ENCODE peak calls at places on chromosomes 12 and 14, in four cellular contexts. B, A, T and V are unnamed samples.
A peak's percentile ranks its signal among the peaks of the same experiment; 100 is the strongest.

GRCh38 chr14:104654119-104654518 is 35.3 kb upstream of the INF2 start:
- DNase-seq in T (peak; percentile 79), B (no peak), A (no peak), V (no peak)

GRCh38 chr14:97575677-97576076 is 778.5 kb downstream of the VRK1 start:
- DNase-seq in B (no peak), T (no peak), A (no peak), V (no peak)

GRCh38 chr12:17304503-17305347 is 698.8 kb upstream of the LMO3 start:
- DNase-seq in B (no peak), A (no peak), T (no peak), V (no peak)

GRCh38 chr14:61498811-61499210 is 177.4 kb downstream of the PRKCH start:
- DNase-seq in B (no peak), A (no peak), T (no peak), V (no peak)

GRCh38 chr14:75427482-75428229 is at the start of gene JDP2:
- DNase-seq in A (peak; percentile 40), T (peak; percentile 60), B (peak; percentile 82), V (peak; percentile 71)

GRCh38 chr12:121786441-121786825 is 7.1 kb downstream of the RHOF start:
- DNase-seq in A (no peak), T (peak; percentile 68), B (no peak), V (no peak)

GRCh38 chr12:4169959-4170358 is 103.6 kb upstream of the CCND2 start:
- DNase-seq in B (no peak), A (no peak), T (no peak), V (no peak)

GRCh38 chr14:61280526-61281185 is 482 bp downstream of the TMEM30B start:
- DNase-seq in T (no peak), A (no peak), B (peak; percentile 56), V (no peak)

GRCh38 chr12:16165506-16165905 is 112.0 kb downstream of the SLC15A5 start:
- DNase-seq in T (peak; percentile 18), B (peak; percentile 26), A (peak; percentile 3), V (peak; percentile 40)

GRCh38 chr12:27143676-27144075 is 61.3 kb upstream of the C12orf71 start:
- DNase-seq in A (no peak), B (no peak), T (no peak), V (no peak)

GRCh38 chr12:2751686-2752085 is 43.1 kb upstream of the FKBP4 start:
- DNase-seq in B (no peak), A (no peak), T (no peak), V (no peak)

GRCh38 chr12:52076811-52077210 is 2.7 kb upstream of the SMIM41 start:
- DNase-seq in T (no peak), A (no peak), B (no peak), V (no peak)

GRCh38 chr12:121992059-121992879 is 29.4 kb upstream of the BCL7A start:
- DNase-seq in B (no peak), A (no peak), T (peak; percentile 39), V (no peak)

GRCh38 chr12:104226672-104227071 is 11.1 kb downstream of the TXNRD1 start:
- DNase-seq in A (no peak), T (no peak), B (no peak), V (no peak)

GRCh38 chr12:6724409-6724797 is 557 bp downstream of the COPS7A start:
- DNase-seq in B (peak; percentile 19), A (peak; percentile 56), T (peak; percentile 20), V (peak; percentile 26)

GRCh38 chr12:58443273-58443980 is 476.9 kb downstream of the LRIG3 start:
- DNase-seq in A (no peak), T (peak; percentile 28), B (peak; percentile 29), V (peak; percentile 22)

GRCh38 chr12:78398750-78399149 is 465.8 kb upstream of the SYT1 start:
- DNase-seq in T (no peak), A (no peak), B (no peak), V (no peak)

GRCh38 chr14:63046339-63047268 is 1.3 kb upstream of the KCNH5 start:
- DNase-seq in A (no peak), B (peak; percentile 15), T (peak; percentile 17), V (no peak)

GRCh38 chr12:112906712-112907414 is at the start of gene OAS1:
- DNase-seq in A (no peak), B (no peak), T (peak; percentile 72), V (no peak)

GRCh38 chr14:59098377-59098776 is 90.1 kb upstream of the DAAM1 start:
- DNase-seq in T (no peak), A (no peak), B (no peak), V (no peak)

GRCh38 chr14:37594238-37594915 is 672 bp downstream of the FOXA1 start:
- DNase-seq in A (peak; percentile 89), T (peak; percentile 99), B (peak; percentile 77), V (peak; percentile 58)
- TF ChIP-seq ELF4 in A (no peak), T (no peak), B (no peak), V (no peak)

DNA sequence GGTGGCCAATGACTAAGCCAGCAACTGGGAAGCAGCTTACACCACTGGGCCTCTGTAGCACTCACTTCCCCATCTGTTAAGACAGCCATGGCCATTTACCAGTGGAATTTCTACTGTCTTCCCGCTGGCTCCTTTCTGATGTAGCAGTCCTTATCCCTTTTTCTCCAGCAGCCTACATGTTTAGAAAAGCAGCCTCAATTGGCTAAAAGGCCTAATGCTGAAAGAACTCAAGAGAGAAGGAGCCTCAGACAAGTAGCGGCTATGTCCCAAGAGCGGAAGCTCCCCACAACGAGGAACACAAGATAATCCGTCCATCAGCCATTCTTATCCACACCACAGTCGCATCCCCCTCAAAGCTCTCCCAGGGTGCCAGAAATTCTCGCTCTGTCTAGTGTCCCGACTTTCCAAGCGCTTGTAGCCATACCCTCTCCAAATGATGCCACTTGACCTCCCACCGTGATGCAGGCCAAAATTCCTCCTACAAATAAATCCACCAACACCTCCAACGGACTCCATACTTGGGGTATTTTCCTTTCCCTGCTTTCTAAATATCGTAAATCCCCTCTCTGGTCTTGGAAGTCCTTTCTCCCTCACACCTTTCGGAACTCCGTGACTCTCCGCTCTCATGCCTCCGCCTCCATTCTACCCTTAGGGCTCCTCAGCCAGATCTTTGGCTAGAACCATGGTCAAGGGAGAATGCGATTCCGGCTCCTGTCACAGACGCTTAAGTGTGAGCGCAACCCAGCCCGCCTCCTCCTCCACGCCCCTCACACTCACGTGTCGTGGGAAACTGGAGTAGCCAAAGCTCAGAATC is 527 bp downstream of the M6PR start:
- DNase-seq in T (peak; percentile 7), B (no peak), A (peak; percentile 50), V (peak; percentile 15)
- TF ChIP-seq ELF4 in T (no peak), B (no peak), A (no peak), V (no peak)

GRCh38 chr12:66190519-66191406 is 1.7 kb downstream of the IRAK3 start:
- DNase-seq in B (no peak), T (no peak), A (no peak), V (no peak)
- TF ChIP-seq ELF4 in B (no peak), T (no peak), A (no peak), V (no peak)

DNA sequence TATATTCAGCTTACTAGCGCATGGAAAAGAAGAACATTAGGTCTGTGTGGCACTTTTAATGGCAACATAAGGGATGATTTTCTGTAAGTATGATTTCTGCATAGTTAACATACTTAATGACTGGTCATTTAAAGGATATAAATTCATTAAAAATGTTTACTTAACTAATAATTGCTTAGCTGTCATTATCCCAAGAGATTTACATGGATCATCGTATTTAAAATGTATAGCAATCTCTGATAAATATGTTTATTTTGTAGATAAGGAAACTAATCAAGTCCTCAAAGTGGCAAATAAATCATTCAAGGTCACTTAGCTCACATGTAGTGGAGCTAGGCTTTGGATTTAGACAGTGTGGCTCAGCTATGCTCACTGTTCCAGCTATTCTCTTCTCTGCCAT is 158.6 kb downstream of the OTOGL start:
- DNase-seq in B (no peak), A (no peak), T (no peak), V (no peak)
- TF ChIP-seq ELF4 in B (no peak), A (no peak), T (no peak), V (no peak)

GRCh38 chr14:64773577-64773976 is 69.4 kb downstream of the PLEKHG3 start:
- DNase-seq in T (no peak), B (no peak), A (no peak), V (no peak)

GRCh38 chr14:64772394-64772950 is 68.2 kb downstream of the PLEKHG3 start:
- DNase-seq in B (no peak), T (peak; percentile 19), A (no peak), V (no peak)

GRCh38 chr14:64771161-64771560 is 66.9 kb downstream of the PLEKHG3 start:
- DNase-seq in B (no peak), T (no peak), A (no peak), V (no peak)

GRCh38 chr14:64774272-64774671 is 70.0 kb downstream of the PLEKHG3 start:
- DNase-seq in B (no peak), A (no peak), T (no peak), V (no peak)

DNA sequence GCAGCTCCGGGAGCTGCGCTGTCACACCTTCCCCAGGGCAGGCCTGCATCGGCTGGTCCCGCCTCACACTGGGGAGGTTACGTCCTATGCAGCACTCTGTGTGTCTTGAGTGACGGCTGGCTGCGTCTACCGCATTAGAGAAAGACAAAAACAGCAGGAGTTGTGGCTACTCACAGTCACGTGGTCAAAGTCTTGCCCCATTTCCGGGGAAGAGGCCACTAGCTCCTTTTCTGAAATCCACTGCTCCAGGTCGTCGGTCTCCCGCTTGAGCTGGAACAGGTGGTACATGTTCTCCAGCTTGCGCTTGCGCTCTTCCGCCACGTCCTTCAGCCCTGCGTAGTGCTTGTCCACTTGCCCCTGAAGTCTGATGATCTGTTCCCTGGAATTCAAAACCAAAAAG is 68.8 kb downstream of the PLEKHG3 start:
- DNase-seq in T (no peak), B (no peak), A (no peak), V (no peak)
- TF ChIP-seq ELF4 in T (no peak), B (no peak), A (no peak), V (no peak)

GRCh38 chr12:46577063-46577776 is 204.6 kb upstream of the SLC38A2 start:
- DNase-seq in T (peak; percentile 89), A (no peak), B (no peak), V (no peak)

GRCh38 chr12:46580445-46580844 is 207.9 kb upstream of the SLC38A2 start:
- DNase-seq in A (no peak), T (no peak), B (no peak), V (no peak)

GRCh38 chr12:46578190-46578982 is 205.8 kb upstream of the SLC38A2 start:
- DNase-seq in A (no peak), T (no peak), B (no peak), V (no peak)

GRCh38 chr12:46574853-46575252 is 202.3 kb upstream of the SLC38A2 start:
- DNase-seq in A (no peak), B (no peak), T (no peak), V (no peak)

GRCh38 chr12:46579474-46579873 is 206.9 kb upstream of the SLC38A2 start:
- DNase-seq in T (peak; percentile 88), B (no peak), A (no peak), V (no peak)
- TF ChIP-seq ELF4 in T (no peak), B (no peak), A (no peak), V (no peak)